ENCODE peak calls at places on chromosome 1, in four cellular contexts. O, S, W and F are unnamed samples.

GRCh38 chr1:86233406-86233805 is 76.8 kb upstream of the COL24A1 start:
- DNase-seq in O (no peak), S (no peak), W (no peak), F (no peak)

GRCh38 chr1:53413175-53414001 is 45.8 kb upstream of the DMRTB1 start:
- DNase-seq in O (no peak), S (peak; percentile 55), W (peak; percentile 13), F (no peak)

GRCh38 chr1:224435999-224436398 is 1.4 kb upstream of the WDR26 start:
- DNase-seq in O (no peak), S (no peak), W (no peak), F (no peak)

GRCh38 chr1:8681317-8681650 is 136.2 kb downstream of the RERE start:
- DNase-seq in O (no peak), S (no peak), W (no peak), F (no peak)

GRCh38 chr1:186102559-186103148 is 272.4 kb downstream of the TPR start:
- DNase-seq in O (no peak), S (peak; percentile 33), W (no peak), F (no peak)

GRCh38 chr1:184843732-184844495 is 89.3 kb upstream of the EDEM3 start:
- DNase-seq in O (no peak), S (no peak), W (peak; percentile 72), F (no peak)

GRCh38 chr1:208837242-208837641 is 593.1 kb upstream of the PLXNA2 start:
- DNase-seq in O (no peak), S (no peak), W (no peak), F (no peak)

GRCh38 chr1:156766288-156767100 is 841 bp upstream of the PRCC start:
- DNase-seq in O (no peak), S (no peak), W (no peak), F (no peak)

GRCh38 chr1:168454211-168454815 is 89.5 kb downstream of the XCL2 start:
- DNase-seq in O (no peak), S (no peak), W (no peak), F (no peak)

GRCh38 chr1:24884751-24885150 is 45.3 kb downstream of the RUNX3 start:
- DNase-seq in O (no peak), S (no peak), W (no peak), F (no peak)

DNA sequence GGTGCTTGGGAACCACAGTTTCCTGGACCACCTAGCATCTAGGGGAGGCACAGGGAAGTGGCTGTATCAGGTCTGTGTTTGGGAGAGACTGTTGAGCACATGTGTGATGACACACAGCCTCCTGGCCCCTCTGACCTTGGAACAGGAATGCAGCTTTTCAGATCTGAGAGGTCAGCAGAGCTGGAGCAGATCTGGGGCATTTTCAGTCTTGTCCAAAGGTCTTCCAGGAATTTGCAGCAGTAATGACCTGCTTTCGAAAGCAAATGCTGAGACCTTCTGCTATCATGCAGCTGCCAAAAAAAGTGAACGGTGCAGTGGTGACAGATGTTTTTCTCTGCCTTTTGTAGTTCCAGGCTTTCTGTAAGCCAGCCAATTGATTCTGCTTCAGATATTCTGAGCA is 137.9 kb upstream of the COA6 start:
- DNase-seq in O (no peak), S (no peak), W (no peak), F (no peak)
- H3K27ac ChIP-seq in O (no peak overlapping the region), S (no peak overlapping the region), W (no peak overlapping the region), F (no peak overlapping the region)

GRCh38 chr1:44812822-44813543 is 4.7 kb downstream of the BTBD19 start:
- DNase-seq in O (peak; percentile 76), S (no peak), W (no peak), F (no peak)

GRCh38 chr1:44808938-44809917 is 905 bp downstream of the BTBD19 start:
- DNase-seq in O (peak; percentile 87), S (no peak), W (peak; percentile 82), F (peak; percentile 69)

GRCh38 chr1:44811714-44812151 is 3.4 kb downstream of the BTBD19 start:
- DNase-seq in O (peak; percentile 79), S (no peak), W (no peak), F (peak; percentile 43)

GRCh38 chr1:44810101-44810761 is 1.9 kb downstream of the BTBD19 start:
- DNase-seq in O (peak; percentile 85), S (no peak), W (peak; percentile 38), F (no peak)

DNA sequence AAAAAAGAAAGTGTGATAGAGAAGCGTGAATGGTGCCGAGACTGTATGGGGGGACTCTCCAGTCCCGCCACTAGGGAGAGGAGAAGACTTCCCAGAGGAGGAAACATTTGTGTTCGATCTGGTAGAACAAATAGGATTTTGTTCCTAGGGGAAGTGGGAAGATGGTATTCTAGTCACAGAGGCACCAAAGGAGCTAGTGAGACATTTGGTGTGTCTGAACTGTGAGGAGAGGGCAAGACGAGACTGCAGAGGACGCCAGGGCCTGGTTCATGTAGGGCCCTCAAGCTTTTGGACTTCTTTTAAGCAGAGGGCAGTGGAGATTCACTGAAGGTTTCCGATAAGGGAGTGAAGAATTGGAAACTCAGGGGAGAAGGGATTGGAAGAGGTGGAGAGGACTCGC is 2.9 kb downstream of the BTBD19 start:
- DNase-seq in O (peak; percentile 11), S (no peak), W (no peak), F (peak; percentile 11)
- H3K27ac ChIP-seq in O (peak overlapping the region; percentile 100), S (peak overlapping the region; percentile 99), W (peak overlapping the region; percentile 98), F (peak overlapping the region; percentile 99)

GRCh38 chr1:17527036-17527914 is 12.2 kb upstream of the ARHGEF10L start:
- DNase-seq in O (no peak), S (no peak), W (no peak), F (no peak)

GRCh38 chr1:17523487-17524029 is 15.9 kb upstream of the ARHGEF10L start:
- DNase-seq in O (no peak), S (no peak), W (no peak), F (no peak)

GRCh38 chr1:17525065-17525464 is 14.4 kb upstream of the ARHGEF10L start:
- DNase-seq in O (no peak), S (no peak), W (no peak), F (no peak)

GRCh38 chr1:17529381-17529780 is 10.1 kb upstream of the ARHGEF10L start:
- DNase-seq in O (no peak), S (no peak), W (no peak), F (no peak)

DNA sequence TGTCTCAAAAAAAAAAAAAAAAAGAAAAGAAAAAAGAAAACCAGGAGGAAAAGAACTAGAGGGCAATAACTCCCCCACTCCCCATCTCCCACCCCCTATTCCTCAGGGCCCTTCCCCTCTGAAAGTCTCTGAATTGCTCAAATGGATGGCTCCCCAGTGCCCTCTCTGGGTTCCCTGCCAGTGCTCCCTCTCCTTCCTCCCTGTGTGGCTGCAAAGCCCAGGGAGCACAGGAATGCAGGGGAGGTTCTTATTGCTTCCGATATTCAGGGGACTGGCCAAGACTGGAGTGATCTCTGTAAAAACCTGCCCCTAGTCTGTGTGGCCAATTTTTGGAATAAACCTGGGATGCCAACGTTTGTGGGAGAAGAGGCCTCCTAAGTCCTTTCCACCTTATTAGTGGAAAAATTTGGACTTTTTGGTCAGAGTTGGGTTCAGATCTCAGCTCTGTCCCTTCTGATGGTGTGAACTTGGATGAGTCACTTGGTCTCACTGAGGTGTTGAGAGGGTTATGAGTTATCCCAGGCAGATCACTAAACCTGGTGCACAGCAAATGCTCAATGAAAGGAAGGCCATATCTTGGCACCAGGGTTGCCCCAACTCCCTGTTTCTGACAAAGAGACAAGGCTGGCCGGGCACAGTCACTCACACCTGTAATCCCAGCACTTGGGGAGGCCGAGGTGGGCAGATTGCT is 13.4 kb upstream of the ARHGEF10L start:
- DNase-seq in O (no peak), S (no peak), W (no peak), F (no peak)
- H3K27ac ChIP-seq in O (peak overlapping the region; percentile 71), S (no peak overlapping the region), W (no peak overlapping the region), F (peak overlapping the region; percentile 73)

DNA sequence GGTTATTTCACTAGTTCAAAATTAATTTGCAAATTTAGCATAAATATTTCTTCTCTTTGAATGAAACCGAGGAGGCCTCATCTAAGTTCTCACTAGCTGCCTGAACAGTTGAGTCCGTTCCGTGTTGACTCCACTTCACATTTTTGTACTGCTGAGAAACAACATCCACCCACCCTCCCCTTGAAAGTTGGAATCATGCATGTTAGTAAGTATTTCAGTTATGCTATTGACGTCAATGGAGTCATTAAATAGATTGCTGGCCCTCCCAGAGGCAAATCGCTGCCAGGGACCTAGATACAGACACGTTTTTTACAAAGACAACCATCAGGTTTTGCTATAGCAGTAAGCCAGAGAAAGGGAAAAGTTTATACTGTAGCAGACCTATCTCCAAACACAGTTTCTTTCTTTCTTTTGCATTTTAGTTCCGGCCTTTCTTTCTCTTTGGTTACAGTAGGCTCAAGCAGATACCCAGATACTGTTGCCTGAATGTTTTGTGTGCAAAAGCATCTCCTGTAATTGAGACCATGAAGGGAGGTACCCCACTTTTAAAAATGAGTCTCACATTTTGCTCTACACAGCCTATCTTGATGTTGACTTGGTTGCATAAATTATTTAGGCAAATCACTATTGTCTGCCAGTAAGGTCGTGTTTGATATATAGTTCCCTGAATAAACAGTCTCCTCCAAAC is 262.6 kb upstream of the SGIP1 start:
- DNase-seq in O (peak; percentile 91), S (peak; percentile 87), W (no peak), F (peak; percentile 94)
- H3K27ac ChIP-seq in O (peak overlapping the region; percentile 42), S (peak overlapping the region; percentile 94), W (no peak overlapping the region), F (peak overlapping the region; percentile 94)

GRCh38 chr1:150968491-150968890 is 6.1 kb downstream of the CERS2 start:
- DNase-seq in O (no peak), S (no peak), W (no peak), F (no peak)

GRCh38 chr1:150967936-150968335 is 6.7 kb downstream of the CERS2 start:
- DNase-seq in O (peak; percentile 56), S (no peak), W (no peak), F (no peak)

GRCh38 chr1:150963535-150964489 is 10.8 kb downstream of the CERS2 start:
- DNase-seq in O (no peak), S (no peak), W (no peak), F (no peak)

GRCh38 chr1:150961756-150962155 is 12.9 kb downstream of the CERS2 start:
- DNase-seq in O (no peak), S (no peak), W (no peak), F (no peak)

GRCh38 chr1:150966011-150966410 is 8.6 kb downstream of the CERS2 start:
- DNase-seq in O (no peak), S (no peak), W (no peak), F (no peak)
- H3K27ac ChIP-seq in O (no peak overlapping the region), S (no peak overlapping the region), W (no peak overlapping the region), F (no peak overlapping the region)

GRCh38 chr1:84698718-84699117 is 8.5 kb upstream of the SSX2IP start:
- DNase-seq in O (no peak), S (peak; percentile 80), W (no peak), F (no peak)
- H3K27ac ChIP-seq in O (peak overlapping the region; percentile 56), S (no peak overlapping the region), W (no peak overlapping the region), F (peak overlapping the region; percentile 70)